ENCODE peak calls at places on chromosomes 6 and 20, in four cellular contexts. F is mesendoderm, P is IMR-90, M is neuronal stem cell. J is an unnamed sample.
A peak's percentile ranks its signal among the peaks of the same experiment; 100 is the strongest.

GRCh38 chr6:117555882-117556498 is 46.3 kb downstream of the GOPC start:
- DNase-seq in F (no peak), P (peak; percentile 31), M (no peak), J (peak; percentile 54)

GRCh38 chr20:3716195-3716834 is 3.9 kb upstream of the SIGLEC1 start:
- DNase-seq in F (peak; percentile 80), P (peak; percentile 37), M (peak; percentile 51), J (peak; percentile 62)

GRCh38 chr20:478010-478948 is 15.9 kb upstream of the TBC1D20 start:
- DNase-seq in F (peak; percentile 40), P (peak; percentile 87), M (no peak), J (peak; percentile 69)

GRCh38 chr6:161435426-161436065 is 161.7 kb upstream of the AGPAT4 start:
- DNase-seq in F (no peak), P (no peak), M (no peak), J (no peak)

GRCh38 chr6:80446454-80447045 is 340.1 kb downstream of the BCKDHB start:
- DNase-seq in F (no peak), P (no peak), M (no peak), J (peak; percentile 33)

GRCh38 chr6:145929037-145929633 is 35.0 kb downstream of the SHPRH start:
- DNase-seq in F (peak; percentile 36), P (peak; percentile 60), M (peak; percentile 17), J (peak; percentile 58)

GRCh38 chr6:158786645-158787304 is 32.4 kb downstream of the EZR start:
- DNase-seq in F (no peak), P (no peak), M (no peak), J (no peak)

GRCh38 chr6:49911252-49911651 is 44.9 kb upstream of the CRISP1 start:
- DNase-seq in F (peak; percentile 8), P (no peak), M (no peak), J (no peak)

GRCh38 chr6:1739680-1740079 is 130.0 kb downstream of the FOXC1 start:
- DNase-seq in F (no peak), P (no peak), M (no peak), J (no peak)

GRCh38 chr6:137403443-137403842 is 90.8 kb downstream of the OLIG3 start:
- DNase-seq in F (no peak), P (no peak), M (no peak), J (no peak)

GRCh38 chr6:169839898-169840631 is 88.6 kb downstream of the ERMARD start:
- DNase-seq in F (no peak), P (no peak), M (no peak), J (no peak)

GRCh38 chr6:25993038-25993684 is 30.6 kb downstream of the TRIM38 start:
- DNase-seq in F (no peak), P (no peak), M (no peak), J (no peak)

GRCh38 chr6:53465732-53466131 is 79.2 kb downstream of the GCLC start:
- DNase-seq in F (peak; percentile 13), P (peak; percentile 23), M (no peak), J (peak; percentile 42)

GRCh38 chr6:113006494-113006893 is 659.4 kb downstream of the RFPL4B start:
- DNase-seq in F (no peak), P (no peak), M (no peak), J (no peak)

GRCh38 chr6:16698163-16698533 is 63.1 kb downstream of the ATXN1 start:
- DNase-seq in F (no peak), P (no peak), M (no peak), J (no peak)

GRCh38 chr20:48832423-48832735 is 4.6 kb upstream of the PREX1 start:
- DNase-seq in F (no peak), P (no peak), M (no peak), J (no peak)

GRCh38 chr6:2505624-2506023 is 245.1 kb downstream of the MYLK4 start:
- DNase-seq in F (peak; percentile 58), P (no peak), M (no peak), J (no peak)

GRCh38 chr20:5569021-5569420 is 181.2 kb upstream of the SHLD1 start:
- DNase-seq in F (peak; percentile 5), P (peak; percentile 59), M (no peak), J (peak; percentile 58)

GRCh38 chr6:137489410-137490371 is 4.5 kb downstream of the OLIG3 start:
- DNase-seq in F (peak; percentile 70), P (no peak), M (peak; percentile 46), J (no peak)

GRCh38 chr6:28139860-28140500 is 1.7 kb upstream of the ZKSCAN8 start:
- DNase-seq in F (no peak), P (no peak), M (no peak), J (no peak)

GRCh38 chr6:33061987-33062386 is 11.5 kb downstream of the HLA-DPA1 start:
- DNase-seq in F (no peak), P (peak; percentile 25), M (no peak), J (peak; percentile 21)

GRCh38 chr20:15658295-15658694 is 915.0 kb downstream of the KIF16B start:
- DNase-seq in F (no peak), P (no peak), M (peak; percentile 14), J (no peak)

GRCh38 chr6:168676552-168677317 is 235.8 kb downstream of the SMOC2 start:
- DNase-seq in F (peak; percentile 78), P (no peak), M (no peak), J (no peak)

GRCh38 chr6:30981942-30982772 is 1.4 kb upstream of the MUC21 start:
- DNase-seq in F (peak; percentile 87), P (peak; percentile 81), M (peak; percentile 21), J (peak; percentile 74)

GRCh38 chr20:9889270-9889981 is 50.5 kb upstream of the PAK5 start:
- DNase-seq in F (no peak), P (no peak), M (no peak), J (no peak)

GRCh38 chr6:157265630-157266029 is 57.7 kb downstream of the TMEM242 start:
- DNase-seq in F (no peak), P (no peak), M (no peak), J (no peak)

GRCh38 chr20:22430154-22430745 is 154.1 kb downstream of the FOXA2 start:
- DNase-seq in F (peak; percentile 70), P (no peak), M (peak; percentile 41), J (no peak)

GRCh38 chr20:44627364-44628010 is 24.0 kb downstream of the ADA start:
- DNase-seq in F (peak; percentile 50), P (no peak), M (no peak), J (no peak)

GRCh38 chr6:158032354-158032733 is 50.7 kb downstream of the SYNJ2 start:
- DNase-seq in F (no peak), P (no peak), M (no peak), J (no peak)

GRCh38 chr20:46063652-46064054 is 26.1 kb downstream of the NCOA5 start:
- DNase-seq in F (no peak), P (no peak), M (no peak), J (no peak)

GRCh38 chr20:63702751-63703470 is 4.9 kb downstream of the ARFRP1 start:
- DNase-seq in F (no peak), P (no peak), M (no peak), J (no peak)

GRCh38 chr6:168258795-168259194 is 60.8 kb downstream of the DACT2 start:
- DNase-seq in F (no peak), P (no peak), M (no peak), J (no peak)

GRCh38 chr6:155014715-155015300 is 19.7 kb downstream of the TIAM2 start:
- DNase-seq in F (peak; percentile 84), P (peak; percentile 78), M (no peak), J (peak; percentile 62)

GRCh38 chr6:7673063-7673536 is 52.8 kb upstream of the BMP6 start:
- DNase-seq in F (peak; percentile 85), P (peak; percentile 5), M (peak; percentile 26), J (no peak)

GRCh38 chr6:144416244-144416643 is 131.1 kb downstream of the UTRN start:
- DNase-seq in F (no peak), P (no peak), M (no peak), J (no peak)

GRCh38 chr20:18645196-18645745 is 57.4 kb downstream of the DTD1 start:
- DNase-seq in F (peak; percentile 54), P (no peak), M (no peak), J (no peak)

GRCh38 chr20:23826541-23827018 is at the start of gene CST2:
- DNase-seq in F (peak; percentile 39), P (no peak), M (no peak), J (peak; percentile 10)

GRCh38 chr6:157552171-157552747 is 171.3 kb downstream of the ZDHHC14 start:
- DNase-seq in F (peak; percentile 34), P (no peak), M (peak; percentile 54), J (no peak)

GRCh38 chr20:49700411-49701185 is 13.1 kb downstream of the B4GALT5 start:
- DNase-seq in F (no peak), P (peak; percentile 81), M (no peak), J (peak; percentile 84)

GRCh38 chr6:68238097-68238597 is 396.9 kb upstream of the ADGRB3 start:
- DNase-seq in F (peak; percentile 25), P (no peak), M (no peak), J (peak; percentile 62)

GRCh38 chr20:32189691-32190607 is 17.6 kb downstream of the PLAGL2 start:
- DNase-seq in F (peak; percentile 62), P (peak; percentile 11), M (peak; percentile 67), J (peak; percentile 56)
- H2BK120ac ChIP-seq in F (peak overlapping the region; percentile 29), P (peak overlapping the region; percentile 59), M (peak overlapping the region; percentile 56), J (peak overlapping the region; percentile 68)

GRCh38 chr20:57069442-57069841 is 197.0 kb downstream of the BMP7 start:
- DNase-seq in F (no peak), P (no peak), M (no peak), J (no peak)
- H2BK120ac ChIP-seq in F (no peak overlapping the region), P (no peak overlapping the region), M (no peak overlapping the region), J (peak overlapping the region; percentile 15)

GRCh38 chr6:109440325-109441068 is at the start of the genes PPIL6 and SMPD2:
- DNase-seq in F (peak; percentile 95), P (peak; percentile 87), M (peak; percentile 94), J (peak; percentile 90)
- H2BK120ac ChIP-seq in F (no peak within 1 kb of the TSS), P (peak within 1 kb of the TSS; percentile 4), M (peak within 1 kb of the TSS; percentile 21), J (peak within 1 kb of the TSS; percentile 65)

GRCh38 chr6:147441751-147442150 is 66.7 kb upstream of the SAMD5 start:
- DNase-seq in F (no peak), P (no peak), M (no peak), J (no peak)

GRCh38 chr6:147434508-147434907 is 74.0 kb upstream of the SAMD5 start:
- DNase-seq in F (no peak), P (peak; percentile 1), M (no peak), J (peak; percentile 38)

DNA sequence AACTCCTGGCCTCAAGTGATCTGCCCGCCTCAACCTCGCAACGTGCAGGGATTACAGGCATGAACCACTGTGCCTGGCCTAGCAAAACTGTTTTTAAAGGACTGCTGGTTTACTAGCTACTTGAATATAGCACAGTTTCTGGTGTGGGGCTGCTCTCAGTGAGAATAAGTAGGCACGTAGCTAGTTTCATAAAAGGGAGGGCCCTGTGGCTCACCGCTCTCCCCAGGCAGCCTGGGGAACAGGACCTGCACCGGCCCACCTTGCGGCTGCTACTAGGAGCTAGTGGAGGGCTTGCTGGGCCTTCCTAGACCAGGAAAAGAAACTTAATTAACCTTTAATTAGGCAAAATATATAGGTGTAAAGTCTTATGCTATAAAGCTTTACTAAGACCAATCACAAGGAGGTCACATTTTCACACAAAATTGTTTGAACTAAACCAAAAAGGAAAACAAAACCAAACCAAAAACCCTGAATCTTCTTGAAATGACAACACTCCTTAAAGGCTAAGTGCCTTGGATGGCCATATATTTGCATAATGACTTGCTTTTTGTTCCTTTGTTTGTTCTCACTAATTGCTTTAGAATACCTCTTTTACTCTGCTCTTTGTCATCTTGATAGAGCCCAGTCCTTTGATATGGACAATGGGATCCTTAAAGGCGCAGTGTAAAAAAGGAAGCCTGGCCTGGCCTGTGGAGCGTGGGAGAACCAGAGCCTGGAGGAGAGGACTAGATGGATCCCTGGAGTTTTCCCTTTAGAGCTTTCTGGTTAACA is 69.5 kb upstream of the SAMD5 start:
- DNase-seq in F (peak; percentile 88), P (no peak), M (peak; percentile 24), J (no peak)
- H2BK120ac ChIP-seq in F (no peak overlapping the region), P (no peak overlapping the region), M (no peak overlapping the region), J (no peak overlapping the region)

J was measured in mesenchymal stem cell.